ENCODE peak calls at places on chromosomes 2 and 18, in eight cellular contexts. One of them, this sample, is unnamed.

GRCh38 chr18:72783517-72783916 is 84.3 kb downstream of the NETO1 start:
- DNase-seq in PC-3: no peak
- DNase-seq in right atrium auricular region: no peak
- DNase-seq in tibial nerve: no peak
- DNase-seq in PC-9: no peak
- DNase-seq in endothelial cell: no peak
- DNase-seq in GM10248: no peak
- DNase-seq in progenitor cell of endocrine pancreas: no peak
- DNase-seq in this sample: no peak

GRCh38 chr2:145749556-145749955 is 1229.6 kb upstream of the ZEB2 start:
- DNase-seq in PC-3: no peak
- DNase-seq in endothelial cell: no peak
- DNase-seq in GM10248: no peak
- DNase-seq in PC-9: no peak
- DNase-seq in tibial nerve: no peak
- DNase-seq in progenitor cell of endocrine pancreas: no peak
- DNase-seq in right atrium auricular region: no peak
- DNase-seq in this sample: no peak

GRCh38 chr2:43005211-43005974 is 213.0 kb upstream of the HAAO start:
- DNase-seq in PC-9: no peak
- DNase-seq in right atrium auricular region: no peak
- DNase-seq in progenitor cell of endocrine pancreas: no peak
- DNase-seq in GM10248: no peak
- DNase-seq in PC-3: no peak
- DNase-seq in tibial nerve: no peak
- DNase-seq in endothelial cell: no peak
- DNase-seq in this sample: no peak

GRCh38 chr2:65069425-65069824 is 13.2 kb downstream of the CEP68 start:
- DNase-seq in PC-3: no peak
- DNase-seq in PC-9: no peak
- DNase-seq in endothelial cell: no peak
- DNase-seq in right atrium auricular region: no peak
- DNase-seq in progenitor cell of endocrine pancreas: no peak
- DNase-seq in tibial nerve: no peak
- DNase-seq in GM10248: no peak
- DNase-seq in this sample: no peak

GRCh38 chr18:57134564-57135211 is 12.2 kb upstream of the BOD1L2 start:
- DNase-seq in right atrium auricular region: no peak
- DNase-seq in endothelial cell: no peak
- DNase-seq in progenitor cell of endocrine pancreas: no peak
- DNase-seq in GM10248: no peak
- DNase-seq in tibial nerve: no peak
- DNase-seq in PC-9: no peak
- DNase-seq in PC-3: no peak
- DNase-seq in this sample: no peak

GRCh38 chr2:75053484-75054112 is 95.2 kb downstream of the POLE4 start:
- DNase-seq in PC-9: peak
- DNase-seq in tibial nerve: no peak
- DNase-seq in progenitor cell of endocrine pancreas: peak
- DNase-seq in right atrium auricular region: no peak
- DNase-seq in endothelial cell: peak
- DNase-seq in PC-3: peak
- DNase-seq in GM10248: peak
- DNase-seq in this sample: no peak

GRCh38 chr2:21404827-21405625 is 281.3 kb downstream of the TDRD15 start:
- DNase-seq in progenitor cell of endocrine pancreas: no peak
- DNase-seq in PC-3: no peak
- DNase-seq in GM10248: no peak
- DNase-seq in endothelial cell: no peak
- DNase-seq in PC-9: no peak
- DNase-seq in right atrium auricular region: no peak
- DNase-seq in tibial nerve: no peak
- DNase-seq in this sample: no peak

GRCh38 chr2:75647771-75648170 is 1.2 kb downstream of the MRPL19 start:
- DNase-seq in endothelial cell: no peak
- DNase-seq in right atrium auricular region: no peak
- DNase-seq in GM10248: no peak
- DNase-seq in progenitor cell of endocrine pancreas: no peak
- DNase-seq in PC-9: no peak
- DNase-seq in PC-3: peak
- DNase-seq in tibial nerve: no peak
- DNase-seq in this sample: no peak

GRCh38 chr18:27413495-27414401 is 228.6 kb upstream of the CHST9 start:
- DNase-seq in PC-3: peak
- DNase-seq in PC-9: peak
- DNase-seq in endothelial cell: no peak
- DNase-seq in right atrium auricular region: peak
- DNase-seq in progenitor cell of endocrine pancreas: no peak
- DNase-seq in GM10248: no peak
- DNase-seq in tibial nerve: peak
- DNase-seq in this sample: no peak

GRCh38 chr18:9951022-9951859 is 37.4 kb downstream of the VAPA start:
- DNase-seq in PC-3: peak
- DNase-seq in endothelial cell: peak
- DNase-seq in right atrium auricular region: no peak
- DNase-seq in tibial nerve: peak
- DNase-seq in PC-9: peak
- DNase-seq in progenitor cell of endocrine pancreas: no peak
- DNase-seq in GM10248: peak
- DNase-seq in this sample: no peak

GRCh38 chr18:45792551-45793294 is 32.8 kb upstream of the SIGLEC15 start:
- DNase-seq in PC-3: peak
- DNase-seq in progenitor cell of endocrine pancreas: no peak
- DNase-seq in right atrium auricular region: no peak
- DNase-seq in GM10248: no peak
- DNase-seq in tibial nerve: no peak
- DNase-seq in endothelial cell: no peak
- DNase-seq in PC-9: peak
- DNase-seq in this sample: no peak

GRCh38 chr2:16228471-16228870 is 288.1 kb downstream of the MYCN start:
- DNase-seq in right atrium auricular region: no peak
- DNase-seq in PC-3: no peak
- DNase-seq in endothelial cell: no peak
- DNase-seq in progenitor cell of endocrine pancreas: no peak
- DNase-seq in tibial nerve: no peak
- DNase-seq in PC-9: no peak
- DNase-seq in GM10248: no peak
- DNase-seq in this sample: no peak

GRCh38 chr2:54652540-54652939 is 70.9 kb upstream of the EML6 start:
- DNase-seq in progenitor cell of endocrine pancreas: no peak
- DNase-seq in endothelial cell: no peak
- DNase-seq in GM10248: no peak
- DNase-seq in PC-9: no peak
- DNase-seq in PC-3: peak
- DNase-seq in tibial nerve: no peak
- DNase-seq in right atrium auricular region: no peak
- DNase-seq in this sample: no peak

GRCh38 chr2:36582556-36583350 is 15.2 kb downstream of the FEZ2 start:
- DNase-seq in right atrium auricular region: no peak
- DNase-seq in GM10248: no peak
- DNase-seq in PC-3: no peak
- DNase-seq in endothelial cell: no peak
- DNase-seq in progenitor cell of endocrine pancreas: no peak
- DNase-seq in tibial nerve: no peak
- DNase-seq in PC-9: no peak
- DNase-seq in this sample: no peak

GRCh38 chr2:95303191-95303914 is 6.2 kb downstream of the KCNIP3 start:
- DNase-seq in progenitor cell of endocrine pancreas: no peak
- DNase-seq in GM10248: no peak
- DNase-seq in tibial nerve: no peak
- DNase-seq in endothelial cell: no peak
- DNase-seq in PC-9: no peak
- DNase-seq in PC-3: no peak
- DNase-seq in right atrium auricular region: no peak
- DNase-seq in this sample: no peak

GRCh38 chr18:39660141-39660540 is 2094.5 kb upstream of the CELF4 start:
- DNase-seq in endothelial cell: no peak
- DNase-seq in PC-9: no peak
- DNase-seq in right atrium auricular region: no peak
- DNase-seq in PC-3: peak
- DNase-seq in tibial nerve: no peak
- DNase-seq in progenitor cell of endocrine pancreas: no peak
- DNase-seq in GM10248: no peak
- DNase-seq in this sample: no peak

GRCh38 chr2:235343869-235344268 is 150.0 kb upstream of the AGAP1 start:
- DNase-seq in PC-3: no peak
- DNase-seq in progenitor cell of endocrine pancreas: no peak
- DNase-seq in endothelial cell: no peak
- DNase-seq in GM10248: no peak
- DNase-seq in tibial nerve: no peak
- DNase-seq in PC-9: no peak
- DNase-seq in right atrium auricular region: no peak
- DNase-seq in this sample: no peak

GRCh38 chr2:239296020-239296932 is 104.5 kb downstream of the HDAC4 start:
- DNase-seq in tibial nerve: no peak
- DNase-seq in GM10248: no peak
- DNase-seq in progenitor cell of endocrine pancreas: no peak
- DNase-seq in right atrium auricular region: no peak
- DNase-seq in PC-9: no peak
- DNase-seq in PC-3: no peak
- DNase-seq in endothelial cell: no peak
- DNase-seq in this sample: no peak

DNA sequence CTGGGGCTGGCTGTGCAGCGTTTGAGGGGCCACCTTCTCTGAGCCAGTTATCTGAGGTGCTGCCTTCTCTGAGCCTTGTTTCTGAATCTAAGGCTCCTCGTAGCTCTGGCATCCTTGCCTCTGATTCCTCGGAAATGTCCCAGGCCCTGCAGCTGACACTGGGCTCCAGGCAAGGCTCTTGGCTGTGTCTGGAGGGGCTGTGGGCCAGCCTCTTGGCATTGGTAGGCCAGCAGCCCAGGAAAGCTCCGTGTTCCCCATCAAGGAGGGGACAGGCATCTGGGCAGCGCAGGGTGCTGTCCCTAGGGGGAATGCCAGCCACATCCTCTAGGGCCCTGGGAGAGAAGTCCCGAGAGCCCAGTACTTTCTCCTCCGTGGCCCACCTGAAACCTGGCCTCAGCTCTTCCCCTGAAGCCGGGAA is 40.7 kb upstream of the TAF1B start:
- DNase-seq in PC-3: no peak
- DNase-seq in endothelial cell: no peak
- DNase-seq in GM10248: no peak
- DNase-seq in PC-9: peak
- DNase-seq in progenitor cell of endocrine pancreas: no peak
- DNase-seq in right atrium auricular region: no peak
- DNase-seq in tibial nerve: no peak
- DNase-seq in this sample: no peak
- TF ChIP-seq CTCF in PC-3: no peak
- TF ChIP-seq CTCF in endothelial cell: no peak
- TF ChIP-seq CTCF in GM10248: no peak
- TF ChIP-seq CTCF in PC-9: no peak
- TF ChIP-seq CTCF in progenitor cell of endocrine pancreas: no peak
- TF ChIP-seq CTCF in right atrium auricular region: no peak
- TF ChIP-seq CTCF in tibial nerve: no peak
- TF ChIP-seq CTCF in this sample: no peak

DNA sequence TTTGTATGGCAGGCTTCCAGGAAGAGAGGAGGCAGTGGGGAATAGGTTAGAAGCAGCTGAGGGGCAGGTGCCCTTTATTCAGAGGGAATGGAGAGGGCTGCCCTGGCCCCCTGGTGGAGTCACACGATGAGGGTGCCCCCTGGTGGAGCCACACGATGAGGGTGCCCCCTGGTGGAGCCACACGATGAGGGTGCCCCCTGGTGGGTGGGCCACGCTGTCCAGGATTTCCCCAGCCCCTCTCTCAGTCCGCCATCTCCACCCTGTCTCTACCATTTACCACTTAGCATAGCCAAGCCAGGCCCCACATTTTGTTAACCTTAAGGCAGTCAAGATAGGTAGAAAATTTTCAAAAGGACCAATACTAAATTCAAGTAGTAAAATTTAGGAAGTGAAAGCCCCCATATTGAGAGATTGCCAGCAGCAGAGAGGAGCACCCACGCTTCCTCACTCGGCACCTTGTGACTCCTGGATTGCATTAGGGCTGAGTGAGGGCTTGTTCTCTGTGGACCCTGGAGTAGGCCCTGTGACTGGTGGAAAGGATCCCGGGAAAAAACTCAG is 10.4 kb upstream of the FAM228A start:
- DNase-seq in GM10248: peak
- DNase-seq in PC-3: peak
- DNase-seq in tibial nerve: no peak
- DNase-seq in PC-9: no peak
- DNase-seq in right atrium auricular region: no peak
- DNase-seq in progenitor cell of endocrine pancreas: no peak
- DNase-seq in endothelial cell: peak
- DNase-seq in this sample: no peak
- TF ChIP-seq CTCF in GM10248: peak
- TF ChIP-seq CTCF in PC-3: peak
- TF ChIP-seq CTCF in tibial nerve: peak
- TF ChIP-seq CTCF in PC-9: peak
- TF ChIP-seq CTCF in right atrium auricular region: peak
- TF ChIP-seq CTCF in progenitor cell of endocrine pancreas: peak
- TF ChIP-seq CTCF in endothelial cell: peak
- TF ChIP-seq CTCF in this sample: peak

GRCh38 chr2:101204400-101205095 is 48.1 kb upstream of the CNOT11 start:
- DNase-seq in PC-3: peak
- DNase-seq in PC-9: no peak
- DNase-seq in progenitor cell of endocrine pancreas: no peak
- DNase-seq in GM10248: no peak
- DNase-seq in right atrium auricular region: no peak
- DNase-seq in tibial nerve: no peak
- DNase-seq in endothelial cell: no peak
- DNase-seq in this sample: no peak

GRCh38 chr2:101200714-101201113 is 49.5 kb upstream of the TBC1D8 start:
- DNase-seq in endothelial cell: no peak
- DNase-seq in PC-3: peak
- DNase-seq in PC-9: peak
- DNase-seq in GM10248: no peak
- DNase-seq in right atrium auricular region: no peak
- DNase-seq in tibial nerve: no peak
- DNase-seq in progenitor cell of endocrine pancreas: no peak
- DNase-seq in this sample: no peak

GRCh38 chr2:101206080-101206479 is 46.6 kb upstream of the CNOT11 start:
- DNase-seq in GM10248: no peak
- DNase-seq in tibial nerve: no peak
- DNase-seq in PC-3: no peak
- DNase-seq in progenitor cell of endocrine pancreas: no peak
- DNase-seq in right atrium auricular region: no peak
- DNase-seq in PC-9: no peak
- DNase-seq in endothelial cell: no peak
- DNase-seq in this sample: no peak

GRCh38 chr2:101208830-101209229 is 43.9 kb upstream of the CNOT11 start:
- DNase-seq in GM10248: no peak
- DNase-seq in endothelial cell: no peak
- DNase-seq in right atrium auricular region: no peak
- DNase-seq in PC-9: no peak
- DNase-seq in tibial nerve: no peak
- DNase-seq in progenitor cell of endocrine pancreas: no peak
- DNase-seq in PC-3: no peak
- DNase-seq in this sample: no peak

GRCh38 chr2:101205521-101205998 is 47.1 kb upstream of the CNOT11 start:
- DNase-seq in right atrium auricular region: peak
- DNase-seq in PC-9: peak
- DNase-seq in GM10248: peak
- DNase-seq in PC-3: peak
- DNase-seq in endothelial cell: peak
- DNase-seq in tibial nerve: peak
- DNase-seq in progenitor cell of endocrine pancreas: no peak
- DNase-seq in this sample: no peak
- TF ChIP-seq CTCF in right atrium auricular region: peak
- TF ChIP-seq CTCF in PC-9: peak
- TF ChIP-seq CTCF in GM10248: peak
- TF ChIP-seq CTCF in PC-3: peak
- TF ChIP-seq CTCF in endothelial cell: no peak
- TF ChIP-seq CTCF in tibial nerve: peak
- TF ChIP-seq CTCF in progenitor cell of endocrine pancreas: peak
- TF ChIP-seq CTCF in this sample: no peak

GRCh38 chr18:13793819-13794218 is 30.1 kb upstream of the MC5R start:
- DNase-seq in PC-3: no peak
- DNase-seq in right atrium auricular region: no peak
- DNase-seq in PC-9: no peak
- DNase-seq in tibial nerve: no peak
- DNase-seq in GM10248: no peak
- DNase-seq in progenitor cell of endocrine pancreas: no peak
- DNase-seq in endothelial cell: no peak
- DNase-seq in this sample: no peak
- TF ChIP-seq CTCF in PC-3: no peak
- TF ChIP-seq CTCF in right atrium auricular region: no peak
- TF ChIP-seq CTCF in PC-9: no peak
- TF ChIP-seq CTCF in tibial nerve: no peak
- TF ChIP-seq CTCF in GM10248: no peak
- TF ChIP-seq CTCF in progenitor cell of endocrine pancreas: no peak
- TF ChIP-seq CTCF in endothelial cell: no peak
- TF ChIP-seq CTCF in this sample: no peak